ENCODE peak calls at places on chromosome 15, in seven cellular contexts. M is lung, U is stomach, B is A549, F is lower lobe of right lung, A is GM12865, S is endothelial cell of umbilical vein. O is an unnamed sample.

GRCh38 chr15:31473384-31474058 is 146.9 kb downstream of the KLF13 start:
- DNase-seq in M (no peak), U (peak), B (no peak), F (no peak), A (peak), S (peak), O (no peak)

GRCh38 chr15:48875241-48875640 is 2.7 kb upstream of the EID1 start:
- DNase-seq in M (no peak), U (no peak), B (no peak), F (no peak), A (no peak), S (no peak), O (no peak)

GRCh38 chr15:72599855-72600464 is 54.5 kb upstream of the GOLGA6B start:
- DNase-seq in M (no peak), U (no peak), B (peak), F (no peak), A (peak), S (peak), O (peak)

GRCh38 chr15:81113861-81114261 is 20.2 kb upstream of the CFAP161 start:
- DNase-seq in M (no peak), U (no peak), B (no peak), F (no peak), A (no peak), S (peak), O (no peak)

GRCh38 chr15:22949074-22949547 is 31.1 kb downstream of the CYFIP1 start:
- DNase-seq in M (no peak), U (no peak), B (no peak), F (no peak), A (peak), S (peak), O (no peak)

GRCh38 chr15:69060041-69060481 is 45.6 kb downstream of the NOX5 start:
- DNase-seq in M (no peak), U (peak), B (no peak), F (no peak), A (no peak), S (no peak), O (no peak)

GRCh38 chr15:69107025-69107620 is 53.3 kb upstream of the GLCE start:
- DNase-seq in M (no peak), U (no peak), B (no peak), F (no peak), A (no peak), S (no peak), O (no peak)

GRCh38 chr15:48325400-48325799 is 5.8 kb upstream of the DUT start:
- DNase-seq in M (no peak), U (no peak), B (no peak), F (no peak), A (no peak), S (no peak), O (no peak)

DNA sequence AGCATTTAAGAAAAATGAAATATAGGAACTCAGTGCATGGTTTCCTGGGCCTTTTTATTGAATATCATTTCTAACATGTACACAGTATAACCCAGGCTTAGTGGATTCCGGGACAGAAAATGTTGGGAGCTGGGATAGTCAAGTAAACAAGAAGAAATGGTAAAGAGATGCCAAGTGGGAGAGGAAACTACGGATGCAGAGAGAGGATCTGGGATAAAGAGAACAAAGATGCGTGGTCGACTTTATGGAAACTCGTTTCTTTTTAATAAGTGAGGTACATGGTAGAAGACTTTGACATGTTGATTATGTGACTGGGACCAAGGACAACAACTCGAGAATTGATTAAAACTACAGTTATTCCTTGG is 1.2 kb upstream of the GPR176 start:
- DNase-seq in M (no peak), U (no peak), B (no peak), F (no peak), A (no peak), S (no peak), O (no peak)
- H3K4me3 ChIP-seq in M (no peak), U (peak), B (peak), F (peak), A (peak), S (peak), O (peak)

DNA sequence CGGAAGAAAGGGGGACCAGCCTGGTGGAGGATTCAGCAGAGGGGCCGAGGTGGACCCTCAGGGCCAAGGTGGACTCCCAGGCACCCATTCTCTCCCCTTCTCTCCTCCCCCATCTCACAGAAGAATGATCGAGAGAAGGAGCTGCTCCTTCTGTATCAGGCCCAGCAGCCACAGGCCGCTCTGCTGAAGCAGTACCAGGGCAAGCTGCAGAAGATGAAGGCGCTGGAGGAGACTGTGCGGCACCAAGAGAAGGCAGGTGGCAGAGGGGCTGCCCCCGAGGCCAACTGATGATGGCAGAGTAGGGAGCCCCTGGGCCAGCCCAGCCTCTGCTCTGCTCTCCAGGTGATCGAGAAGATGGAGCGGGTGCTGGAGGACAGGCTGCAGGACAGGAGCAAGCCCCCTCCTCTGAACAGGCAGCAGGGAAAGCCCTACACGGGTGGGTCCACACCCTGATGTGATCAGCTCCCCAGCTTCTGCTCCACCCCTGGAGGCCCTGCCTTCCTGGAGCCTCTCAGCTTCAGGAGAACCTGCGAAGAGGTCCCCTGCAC is 36.5 kb downstream of the CYP11A1 start:
- DNase-seq in M (no peak), U (no peak), B (no peak), F (no peak), A (no peak), S (no peak), O (no peak)
- TF ChIP-seq CTCF in M (no peak), U (no peak), B (no peak), F (no peak), A (no peak), S (no peak), O (no peak)

DNA sequence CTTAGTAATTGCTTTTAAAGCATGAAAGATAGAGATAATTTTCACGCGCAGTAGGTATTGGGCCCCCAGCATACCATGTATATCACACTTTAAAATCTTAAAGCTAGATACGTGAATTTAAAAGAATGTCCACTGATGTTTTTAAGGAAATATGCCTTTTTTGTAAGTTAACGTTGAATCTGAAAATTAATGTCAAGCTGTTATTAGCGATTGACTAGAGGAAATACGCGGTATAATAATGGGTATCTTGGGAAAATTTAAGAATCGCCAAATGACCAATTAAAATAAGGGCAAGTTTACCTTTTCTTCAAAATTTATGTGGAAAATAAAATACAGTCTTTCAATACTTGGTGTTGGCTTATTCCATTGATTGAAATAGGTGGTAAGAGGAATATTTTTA is 13.3 kb upstream of the CHD2 start:
- DNase-seq in M (no peak), U (no peak), B (no peak), F (no peak), A (no peak), S (no peak), O (no peak)
- H3K4me3 ChIP-seq in M (no peak), U (peak), B (peak), F (peak), A (no peak), S (no peak), O (peak)

DNA sequence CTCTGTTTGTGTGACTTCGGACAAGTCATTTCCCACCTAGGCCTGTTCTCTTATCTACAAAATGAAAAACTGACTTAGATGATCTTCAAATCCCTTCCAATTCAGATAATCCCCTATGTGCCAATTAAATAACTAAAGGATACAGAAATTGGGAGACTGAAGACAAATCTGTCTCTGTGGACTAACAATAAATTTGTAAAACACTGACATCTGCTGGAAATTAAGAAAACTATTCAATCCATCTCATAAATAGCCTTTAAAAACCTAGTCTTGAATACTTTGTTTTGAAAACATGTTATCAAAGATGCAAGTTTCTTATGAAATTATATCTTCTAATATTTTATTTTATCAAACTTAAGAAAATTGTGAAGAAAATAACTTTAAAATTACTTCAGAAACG is 38.3 kb downstream of the MTHFS start:
- DNase-seq in M (no peak), U (no peak), B (no peak), F (no peak), A (no peak), S (no peak), O (no peak)
- TF ChIP-seq CTCF in M (no peak), U (no peak), B (peak), F (no peak), A (no peak), S (peak), O (no peak)

DNA sequence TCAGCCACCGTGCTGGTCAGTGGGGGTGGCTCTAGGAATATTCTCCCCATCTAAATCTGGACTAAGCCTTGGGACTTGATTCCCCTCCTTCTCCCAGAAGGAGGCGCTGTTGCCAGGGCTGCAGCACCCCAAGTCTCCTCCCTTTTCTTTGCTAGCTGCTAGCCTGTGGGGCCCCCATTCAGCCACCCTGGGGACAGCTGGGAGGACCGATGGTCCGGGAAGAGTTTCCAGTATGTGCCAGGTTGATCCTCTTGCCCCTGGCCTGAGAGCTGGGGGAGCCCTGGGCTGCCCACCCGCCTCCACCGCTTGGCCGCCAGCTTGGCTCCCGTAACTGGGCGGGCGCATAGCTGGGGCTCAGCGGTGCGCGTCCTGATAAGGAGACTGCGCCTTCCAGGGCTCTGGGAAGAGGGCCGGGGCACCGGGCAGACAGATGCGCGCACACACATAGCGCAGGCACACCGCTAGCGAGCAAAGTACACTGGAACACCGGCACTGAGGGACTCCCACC is 4.2 kb downstream of the SMAD6 start:
- DNase-seq in M (no peak), U (peak), B (no peak), F (no peak), A (no peak), S (peak), O (no peak)
- H3K4me3 ChIP-seq in M (peak), U (peak), B (peak), F (peak), A (no peak), S (no peak), O (peak)

GRCh38 chr15:58934521-58934920 is 1.0 kb upstream of the SLTM start:
- DNase-seq in M (no peak), U (no peak), B (no peak), F (no peak), A (no peak), S (no peak), O (no peak)

GRCh38 chr15:58933311-58934113 is at the start of gene SLTM:
- DNase-seq in M (peak), U (peak), B (peak), F (peak), A (peak), S (peak), O (peak)

GRCh38 chr15:58931985-58932384 is 1.5 kb downstream of the SLTM start:
- DNase-seq in M (peak), U (peak), B (peak), F (no peak), A (peak), S (peak), O (peak)

GRCh38 chr15:58932791-58933310 is 628 bp downstream of the SLTM start:
- DNase-seq in M (no peak), U (peak), B (no peak), F (no peak), A (no peak), S (peak), O (no peak)

GRCh38 chr15:58934114-58934447 is 602 bp upstream of the SLTM start:
- DNase-seq in M (no peak), U (no peak), B (no peak), F (no peak), A (no peak), S (no peak), O (no peak)
- TF ChIP-seq CTCF in M (no peak), U (no peak), B (no peak), F (no peak), A (no peak), S (no peak), O (no peak)

GRCh38 chr15:84750583-84751092 is 2.2 kb downstream of the ZNF592 start:
- DNase-seq in M (no peak), U (no peak), B (no peak), F (no peak), A (peak), S (no peak), O (no peak)
- H3K4me3 ChIP-seq in M (no peak), U (peak), B (peak), F (peak), A (peak), S (no peak), O (peak)

O was measured in astrocyte of the cerebellum.